ENCODE peak calls at places on chromosomes 5 and 9, in five cellular contexts. One of them, this sample, is unnamed.

GRCh38 chr5:178577376-178577839 is 12.8 kb downstream of the COL23A1 start:
- DNase-seq in IMR-90: no peak
- DNase-seq in neuronal stem cell: peak
- DNase-seq in H9: peak
- DNase-seq in H1: no peak
- DNase-seq in this sample: no peak

GRCh38 chr5:68071731-68072130 is 143.8 kb upstream of the PIK3R1 start:
- DNase-seq in IMR-90: no peak
- DNase-seq in neuronal stem cell: no peak
- DNase-seq in H9: no peak
- DNase-seq in H1: no peak
- DNase-seq in this sample: peak

GRCh38 chr9:90009447-90009846 is 404.6 kb downstream of the GADD45G start:
- DNase-seq in IMR-90: no peak
- DNase-seq in neuronal stem cell: no peak
- DNase-seq in H9: no peak
- DNase-seq in H1: no peak
- DNase-seq in this sample: no peak

GRCh38 chr9:71812385-71812784 is 44.1 kb upstream of the CEMIP2 start:
- DNase-seq in IMR-90: peak
- DNase-seq in neuronal stem cell: no peak
- DNase-seq in H9: no peak
- DNase-seq in H1: no peak
- DNase-seq in this sample: no peak

GRCh38 chr9:133739408-133740280 is 1.5 kb upstream of the SARDH start:
- DNase-seq in IMR-90: no peak
- DNase-seq in neuronal stem cell: no peak
- DNase-seq in H9: no peak
- DNase-seq in H1: no peak
- DNase-seq in this sample: no peak

GRCh38 chr5:108749130-108749861 is 1.6 kb downstream of the FER start:
- DNase-seq in IMR-90: no peak
- DNase-seq in neuronal stem cell: no peak
- DNase-seq in H9: no peak
- DNase-seq in H1: no peak
- DNase-seq in this sample: peak

GRCh38 chr9:136279471-136279870 is 24.4 kb downstream of the CCDC187 start:
- DNase-seq in IMR-90: no peak
- DNase-seq in neuronal stem cell: no peak
- DNase-seq in H9: no peak
- DNase-seq in H1: no peak
- DNase-seq in this sample: no peak

GRCh38 chr5:65190328-65191053 is 291.2 kb downstream of the ADAMTS6 start:
- DNase-seq in IMR-90: peak
- DNase-seq in neuronal stem cell: no peak
- DNase-seq in H9: no peak
- DNase-seq in H1: no peak
- DNase-seq in this sample: peak

GRCh38 chr5:149338364-149338763 is 6.9 kb upstream of the GRPEL2 start:
- DNase-seq in IMR-90: no peak
- DNase-seq in neuronal stem cell: no peak
- DNase-seq in H9: no peak
- DNase-seq in H1: no peak
- DNase-seq in this sample: no peak

GRCh38 chr5:2383678-2384025 is 367.8 kb downstream of the IRX2 start:
- DNase-seq in IMR-90: no peak
- DNase-seq in neuronal stem cell: no peak
- DNase-seq in H9: no peak
- DNase-seq in H1: no peak
- DNase-seq in this sample: no peak

GRCh38 chr5:43675357-43675756 is 72.4 kb downstream of the NNT start:
- DNase-seq in IMR-90: no peak
- DNase-seq in neuronal stem cell: no peak
- DNase-seq in H9: no peak
- DNase-seq in H1: no peak
- DNase-seq in this sample: no peak

GRCh38 chr9:122265265-122265900 is 701 bp downstream of the MRRF start:
- DNase-seq in IMR-90: peak
- DNase-seq in neuronal stem cell: no peak
- DNase-seq in H9: peak
- DNase-seq in H1: no peak
- DNase-seq in this sample: peak

GRCh38 chr5:151492729-151493128 is 45.3 kb downstream of the SLC36A1 start:
- DNase-seq in IMR-90: peak
- DNase-seq in neuronal stem cell: no peak
- DNase-seq in H9: no peak
- DNase-seq in H1: no peak
- DNase-seq in this sample: peak

GRCh38 chr9:84404095-84404686 is 63.6 kb upstream of the SLC28A3 start:
- DNase-seq in IMR-90: no peak
- DNase-seq in neuronal stem cell: peak
- DNase-seq in H9: peak
- DNase-seq in H1: no peak
- DNase-seq in this sample: peak

GRCh38 chr9:33082538-33083326 is 6.3 kb upstream of the SMU1 start:
- DNase-seq in IMR-90: no peak
- DNase-seq in neuronal stem cell: no peak
- DNase-seq in H9: no peak
- DNase-seq in H1: no peak
- DNase-seq in this sample: no peak

GRCh38 chr9:93223241-93224180 is 39.6 kb downstream of the WNK2 start:
- DNase-seq in IMR-90: peak
- DNase-seq in neuronal stem cell: no peak
- DNase-seq in H9: no peak
- DNase-seq in H1: no peak
- DNase-seq in this sample: no peak

GRCh38 chr5:12662545-12663314 is 758.5 kb upstream of the CTNND2 start:
- DNase-seq in IMR-90: no peak
- DNase-seq in neuronal stem cell: no peak
- DNase-seq in H9: peak
- DNase-seq in H1: no peak
- DNase-seq in this sample: no peak

GRCh38 chr9:71357346-71357745 is 235.9 kb upstream of the TRPM3 start:
- DNase-seq in IMR-90: no peak
- DNase-seq in neuronal stem cell: no peak
- DNase-seq in H9: no peak
- DNase-seq in H1: no peak
- DNase-seq in this sample: no peak

GRCh38 chr5:69526660-69527059 is 33.3 kb upstream of the GTF2H2C start:
- DNase-seq in IMR-90: no peak
- DNase-seq in neuronal stem cell: no peak
- DNase-seq in H9: no peak
- DNase-seq in H1: no peak
- DNase-seq in this sample: no peak

GRCh38 chr5:141512390-141513020 is 23.6 kb downstream of the PCDHGC5 start:
- DNase-seq in IMR-90: peak
- DNase-seq in neuronal stem cell: peak
- DNase-seq in H9: peak
- DNase-seq in H1: peak
- DNase-seq in this sample: peak

GRCh38 chr5:61599370-61600140 is 267.5 kb downstream of the ZSWIM6 start:
- DNase-seq in IMR-90: peak
- DNase-seq in neuronal stem cell: no peak
- DNase-seq in H9: no peak
- DNase-seq in H1: no peak
- DNase-seq in this sample: peak

GRCh38 chr9:13769006-13769405 is 489.5 kb upstream of the MPDZ start:
- DNase-seq in IMR-90: no peak
- DNase-seq in neuronal stem cell: no peak
- DNase-seq in H9: no peak
- DNase-seq in H1: no peak
- DNase-seq in this sample: no peak

GRCh38 chr5:175855041-175855720 is 16.2 kb upstream of the CPLX2 start:
- DNase-seq in IMR-90: no peak
- DNase-seq in neuronal stem cell: no peak
- DNase-seq in H9: no peak
- DNase-seq in H1: no peak
- DNase-seq in this sample: no peak

GRCh38 chr9:107489144-107489673 is 360 bp downstream of the KLF4 start:
- DNase-seq in IMR-90: no peak
- DNase-seq in neuronal stem cell: no peak
- DNase-seq in H9: no peak
- DNase-seq in H1: no peak
- DNase-seq in this sample: no peak

GRCh38 chr9:98402272-98402840 is 146.9 kb upstream of the TBC1D2 start:
- DNase-seq in IMR-90: no peak
- DNase-seq in neuronal stem cell: no peak
- DNase-seq in H9: no peak
- DNase-seq in H1: no peak
- DNase-seq in this sample: no peak

GRCh38 chr9:117734523-117735314 is 30.5 kb downstream of the TLR4 start:
- DNase-seq in IMR-90: no peak
- DNase-seq in neuronal stem cell: no peak
- DNase-seq in H9: no peak
- DNase-seq in H1: no peak
- DNase-seq in this sample: no peak

DNA sequence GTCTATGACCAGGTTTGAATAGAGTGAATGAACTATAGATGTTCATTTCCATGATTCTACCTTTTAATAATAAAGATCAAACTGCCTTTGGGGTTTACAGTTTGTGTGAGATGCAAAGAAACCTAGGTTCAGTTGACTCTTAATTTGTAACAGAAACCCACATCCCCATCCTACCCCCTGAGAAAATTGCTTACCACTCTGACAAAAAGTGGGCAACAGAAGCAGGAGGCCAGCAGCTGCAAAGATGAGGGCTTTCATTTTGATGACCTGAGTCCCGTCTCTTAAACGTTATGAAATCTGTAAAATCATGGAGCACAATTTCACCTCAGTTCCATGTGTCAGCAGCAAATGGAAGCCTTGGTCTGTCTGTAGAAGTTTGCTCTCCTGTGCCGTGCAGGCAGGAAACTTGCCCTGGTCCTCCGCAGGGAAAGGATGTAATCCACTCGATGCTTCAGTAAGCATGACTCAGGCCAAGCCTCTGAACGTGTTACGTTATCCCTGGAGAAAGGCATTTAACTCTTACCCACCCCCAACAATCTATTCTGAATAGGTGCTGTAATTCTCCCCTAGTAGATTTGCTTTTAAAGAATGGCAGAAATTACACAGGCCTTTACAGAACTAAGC is at the start of gene F2RL2:
- DNase-seq in IMR-90: peak
- DNase-seq in neuronal stem cell: peak
- DNase-seq in H9: peak
- DNase-seq in H1: no peak
- DNase-seq in this sample: peak
- H2BK15ac ChIP-seq in IMR-90: peak
- H2BK15ac ChIP-seq in neuronal stem cell: no peak
- H2BK15ac ChIP-seq in H9: no peak
- H2BK15ac ChIP-seq in H1: no peak
- H2BK15ac ChIP-seq in this sample: no peak

DNA sequence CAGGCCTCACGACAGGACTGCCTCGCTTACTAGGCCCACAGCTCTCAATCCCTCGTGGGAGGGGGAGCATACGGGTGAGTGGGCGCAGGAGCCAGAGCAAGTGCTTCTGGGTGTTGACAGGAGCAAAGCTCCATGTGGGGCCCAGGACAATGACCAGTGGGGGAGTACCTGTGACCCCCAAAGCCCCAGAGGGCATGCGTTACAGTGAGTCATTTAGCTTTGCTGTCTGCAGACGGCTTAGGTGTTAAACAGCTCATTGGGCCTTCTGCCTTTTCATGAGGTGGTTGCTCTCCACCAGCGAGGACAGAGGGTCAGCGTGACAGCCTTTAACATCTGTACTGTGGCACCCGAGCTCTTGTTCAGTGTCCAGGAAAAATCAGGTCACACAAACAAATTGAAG is 78.2 kb downstream of the GRAMD2B start:
- DNase-seq in IMR-90: no peak
- DNase-seq in neuronal stem cell: no peak
- DNase-seq in H9: no peak
- DNase-seq in H1: no peak
- DNase-seq in this sample: no peak
- H2BK120ac ChIP-seq in IMR-90: no peak
- H2BK120ac ChIP-seq in neuronal stem cell: no peak
- H2BK120ac ChIP-seq in H9: no peak
- H2BK120ac ChIP-seq in H1: no peak
- H2BK120ac ChIP-seq in this sample: no peak

GRCh38 chr5:100834519-100834918 is 68.6 kb downstream of the ST8SIA4 start:
- DNase-seq in IMR-90: no peak
- DNase-seq in neuronal stem cell: no peak
- DNase-seq in H9: no peak
- DNase-seq in H1: no peak
- DNase-seq in this sample: no peak

GRCh38 chr5:100841358-100842076 is 61.6 kb downstream of the ST8SIA4 start:
- DNase-seq in IMR-90: no peak
- DNase-seq in neuronal stem cell: no peak
- DNase-seq in H9: no peak
- DNase-seq in H1: no peak
- DNase-seq in this sample: peak

GRCh38 chr5:100838048-100838473 is 65.0 kb downstream of the ST8SIA4 start:
- DNase-seq in IMR-90: no peak
- DNase-seq in neuronal stem cell: no peak
- DNase-seq in H9: no peak
- DNase-seq in H1: no peak
- DNase-seq in this sample: peak

GRCh38 chr5:100840769-100841168 is 62.3 kb downstream of the ST8SIA4 start:
- DNase-seq in IMR-90: no peak
- DNase-seq in neuronal stem cell: no peak
- DNase-seq in H9: no peak
- DNase-seq in H1: no peak
- DNase-seq in this sample: no peak

GRCh38 chr5:100840364-100840763 is 62.7 kb downstream of the ST8SIA4 start:
- DNase-seq in IMR-90: peak
- DNase-seq in neuronal stem cell: no peak
- DNase-seq in H9: no peak
- DNase-seq in H1: no peak
- DNase-seq in this sample: peak
- H2BK15ac ChIP-seq in IMR-90: no peak
- H2BK15ac ChIP-seq in neuronal stem cell: no peak
- H2BK15ac ChIP-seq in H9: no peak
- H2BK15ac ChIP-seq in H1: no peak
- H2BK15ac ChIP-seq in this sample: no peak

GRCh38 chr5:156759156-156759555 is 90.9 kb upstream of the PPP1R2B start:
- DNase-seq in IMR-90: no peak
- DNase-seq in neuronal stem cell: no peak
- DNase-seq in H9: no peak
- DNase-seq in H1: no peak
- DNase-seq in this sample: no peak

GRCh38 chr5:156764149-156764548 is 85.9 kb upstream of the PPP1R2B start:
- DNase-seq in IMR-90: no peak
- DNase-seq in neuronal stem cell: no peak
- DNase-seq in H9: no peak
- DNase-seq in H1: no peak
- DNase-seq in this sample: no peak

GRCh38 chr5:156762656-156763055 is 87.4 kb upstream of the PPP1R2B start:
- DNase-seq in IMR-90: peak
- DNase-seq in neuronal stem cell: no peak
- DNase-seq in H9: no peak
- DNase-seq in H1: no peak
- DNase-seq in this sample: no peak

DNA sequence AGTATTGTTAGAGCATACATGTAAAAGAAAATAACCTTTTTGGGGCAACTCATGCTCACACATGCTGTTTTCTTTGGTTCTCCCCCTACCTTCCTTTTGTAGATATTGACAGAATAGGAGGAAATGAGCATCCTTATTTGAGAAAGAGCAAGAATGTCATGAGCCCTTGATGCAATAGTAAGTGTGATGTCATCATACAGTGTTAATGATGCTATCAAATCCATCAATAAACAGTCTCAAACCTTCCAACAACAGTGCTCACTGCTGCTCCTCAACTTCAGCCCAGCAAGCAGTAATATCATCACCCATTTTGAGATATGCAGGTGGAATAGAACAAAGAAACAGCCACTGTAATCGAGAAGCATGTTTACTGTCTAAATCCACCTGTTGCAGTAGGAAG is 85.5 kb upstream of the PPP1R2B start:
- DNase-seq in IMR-90: no peak
- DNase-seq in neuronal stem cell: no peak
- DNase-seq in H9: no peak
- DNase-seq in H1: no peak
- DNase-seq in this sample: no peak
- H2BK120ac ChIP-seq in IMR-90: no peak
- H2BK120ac ChIP-seq in neuronal stem cell: no peak
- H2BK120ac ChIP-seq in H9: no peak
- H2BK120ac ChIP-seq in H1: no peak
- H2BK120ac ChIP-seq in this sample: no peak

This sample was measured in mesenchymal stem cell.